ENCODE peak calls at places on chromosome 11, in four cellular contexts. B, A, M and L are unnamed samples.

GRCh38 chr11:17547051-17547577 is at the start of gene OTOG:
- DNase-seq in B (no peak), A (no peak), M (peak), L (no peak)

GRCh38 chr11:65435330-65435931 is 12.8 kb downstream of the NEAT1 start:
- DNase-seq in B (peak), A (no peak), M (peak), L (no peak)

GRCh38 chr11:100791103-100791502 is 104.0 kb downstream of the ARHGAP42 start:
- DNase-seq in B (no peak), A (no peak), M (no peak), L (no peak)

GRCh38 chr11:5364214-5364613 is 12.9 kb downstream of the OR51B6 start:
- DNase-seq in B (peak), A (no peak), M (no peak), L (no peak)

GRCh38 chr11:19820100-19820499 is 107.5 kb downstream of the NAV2 start:
- DNase-seq in B (peak), A (no peak), M (no peak), L (no peak)

GRCh38 chr11:96456111-96456510 is 66.3 kb downstream of the JRKL start:
- DNase-seq in B (no peak), A (no peak), M (no peak), L (no peak)

GRCh38 chr11:63892233-63892632 is 24.7 kb downstream of the RCOR2 start:
- DNase-seq in B (peak), A (peak), M (no peak), L (no peak)

GRCh38 chr11:76709259-76709658 is 38.7 kb upstream of the LRRC32 start:
- DNase-seq in B (no peak), A (no peak), M (no peak), L (no peak)

GRCh38 chr11:1292644-1293618 is 16.5 kb downstream of the TOLLIP start:
- DNase-seq in B (no peak), A (no peak), M (peak), L (no peak)

GRCh38 chr11:108614086-108614485 is 20.5 kb upstream of the EXPH5 start:
- DNase-seq in B (no peak), A (no peak), M (no peak), L (no peak)

GRCh38 chr11:9078113-9079041 is 13.0 kb downstream of the SCUBE2 start:
- DNase-seq in B (no peak), A (no peak), M (no peak), L (no peak)

GRCh38 chr11:75445315-75445953 is 12.4 kb upstream of the KLHL35 start:
- DNase-seq in B (no peak), A (peak), M (peak), L (peak)

GRCh38 chr11:82864268-82864667 is 36.0 kb downstream of the PRCP start:
- DNase-seq in B (peak), A (peak), M (no peak), L (peak)

GRCh38 chr11:88326112-88326511 is 11.4 kb downstream of the CTSC start:
- DNase-seq in B (no peak), A (no peak), M (no peak), L (no peak)

GRCh38 chr11:39541945-39542351 is 1917.5 kb downstream of the LRRC4C start:
- DNase-seq in B (no peak), A (no peak), M (no peak), L (no peak)

GRCh38 chr11:118958577-118958976 is 2.5 kb downstream of the UPK2 start:
- DNase-seq in B (no peak), A (no peak), M (no peak), L (no peak)